ENCODE peak calls at places on chromosome 3, in seven cellular contexts. X, H, O, D, R, Z and B are unnamed samples.

GRCh38 chr3:44965165-44965564 is 10.8 kb downstream of the ZDHHC3 start:
- DNase-seq in X (no peak), H (no peak), O (no peak), D (no peak), R (no peak), Z (no peak), B (no peak)

GRCh38 chr3:30303770-30304169 is 302.6 kb upstream of the TGFBR2 start:
- DNase-seq in X (no peak), H (no peak), O (no peak), D (no peak), R (no peak), Z (no peak), B (no peak)

GRCh38 chr3:25300141-25300540 is 127.9 kb upstream of the RARB start:
- DNase-seq in X (no peak), H (no peak), O (no peak), D (no peak), R (no peak), Z (no peak), B (no peak)

GRCh38 chr3:172046268-172046915 is 7.0 kb downstream of the FNDC3B start:
- DNase-seq in X (no peak), H (no peak), O (no peak), D (no peak), R (no peak), Z (no peak), B (peak; percentile 28)

GRCh38 chr3:29268651-29269050 is 12.2 kb upstream of the RBMS3 start:
- DNase-seq in X (no peak), H (no peak), O (no peak), D (no peak), R (no peak), Z (no peak), B (peak; percentile 17)

GRCh38 chr3:123522666-123523412 is 62.0 kb downstream of the HACD2 start:
- DNase-seq in X (no peak), H (no peak), O (peak; percentile 21), D (no peak), R (no peak), Z (no peak), B (no peak)

GRCh38 chr3:49591615-49592014 is 37.3 kb downstream of the BSN start:
- DNase-seq in X (no peak), H (no peak), O (no peak), D (no peak), R (no peak), Z (no peak), B (no peak)

GRCh38 chr3:157763644-157764043 is 260.4 kb upstream of the VEPH1 start:
- DNase-seq in X (no peak), H (no peak), O (no peak), D (no peak), R (no peak), Z (no peak), B (no peak)

GRCh38 chr3:55526332-55527030 is 39.4 kb upstream of the WNT5A start:
- DNase-seq in X (no peak), H (no peak), O (no peak), D (peak; percentile 52), R (no peak), Z (no peak), B (peak; percentile 70)

GRCh38 chr3:72219752-72220151 is 434.8 kb upstream of the PROK2 start:
- DNase-seq in X (no peak), H (no peak), O (no peak), D (no peak), R (no peak), Z (no peak), B (no peak)

GRCh38 chr3:166446291-166446690 is 609.1 kb upstream of the BCHE start:
- DNase-seq in X (no peak), H (no peak), O (no peak), D (no peak), R (no peak), Z (no peak), B (peak; percentile 67)

GRCh38 chr3:13866406-13866965 is 13.4 kb downstream of the WNT7A start:
- DNase-seq in X (no peak), H (no peak), O (no peak), D (no peak), R (no peak), Z (no peak), B (no peak)

GRCh38 chr3:114213669-114214541 is 23.5 kb downstream of the ZNF80 start:
- DNase-seq in X (peak; percentile 56), H (no peak), O (peak; percentile 26), D (no peak), R (no peak), Z (peak; percentile 35), B (no peak)

GRCh38 chr3:162492446-162493081 is 996.0 kb downstream of the OTOL1 start:
- DNase-seq in X (no peak), H (no peak), O (no peak), D (no peak), R (no peak), Z (no peak), B (peak; percentile 75)

GRCh38 chr3:187963677-187964385 is 190.1 kb upstream of the LPP start:
- DNase-seq in X (no peak), H (no peak), O (no peak), D (no peak), R (no peak), Z (no peak), B (no peak)

GRCh38 chr3:193214445-193214844 is 26.6 kb upstream of the PLAAT1 start:
- DNase-seq in X (no peak), H (no peak), O (no peak), D (no peak), R (no peak), Z (no peak), B (no peak)

GRCh38 chr3:23219117-23219516 is 16.0 kb downstream of the UBE2E2 start:
- DNase-seq in X (no peak), H (no peak), O (peak; percentile 58), D (no peak), R (no peak), Z (no peak), B (peak; percentile 41)

GRCh38 chr3:79729096-79729495 is 38.7 kb downstream of the ROBO1 start:
- DNase-seq in X (no peak), H (no peak), O (no peak), D (peak; percentile 38), R (no peak), Z (peak; percentile 39), B (peak; percentile 51)

GRCh38 chr3:38637906-38638305 is 11.6 kb downstream of the SCN5A start:
- DNase-seq in X (peak; percentile 75), H (no peak), O (no peak), D (no peak), R (no peak), Z (no peak), B (no peak)

GRCh38 chr3:78868570-78868969 is 899.2 kb downstream of the ROBO1 start:
- DNase-seq in X (no peak), H (no peak), O (no peak), D (no peak), R (no peak), Z (no peak), B (no peak)

GRCh38 chr3:93973160-93974126 is at the start of gene PROS1:
- DNase-seq in X (peak; percentile 83), H (peak; percentile 29), O (peak; percentile 56), D (peak; percentile 94), R (peak; percentile 81), Z (peak; percentile 86), B (peak; percentile 68)

GRCh38 chr3:45547202-45547701 is 47.3 kb upstream of the LIMD1 start:
- DNase-seq in X (no peak), H (no peak), O (no peak), D (no peak), R (no peak), Z (no peak), B (peak; percentile 71)

GRCh38 chr3:47108546-47108945 is 55.4 kb downstream of the SETD2 start:
- DNase-seq in X (peak; percentile 85), H (no peak), O (no peak), D (no peak), R (peak; percentile 52), Z (no peak), B (no peak)

GRCh38 chr3:134365766-134366065 is 8.5 kb downstream of the AMOTL2 start:
- DNase-seq in X (no peak), H (no peak), O (no peak), D (no peak), R (no peak), Z (no peak), B (no peak)

GRCh38 chr3:16402451-16402850 is 111.0 kb downstream of the RFTN1 start:
- DNase-seq in X (no peak), H (no peak), O (no peak), D (no peak), R (no peak), Z (no peak), B (peak; percentile 56)

DNA sequence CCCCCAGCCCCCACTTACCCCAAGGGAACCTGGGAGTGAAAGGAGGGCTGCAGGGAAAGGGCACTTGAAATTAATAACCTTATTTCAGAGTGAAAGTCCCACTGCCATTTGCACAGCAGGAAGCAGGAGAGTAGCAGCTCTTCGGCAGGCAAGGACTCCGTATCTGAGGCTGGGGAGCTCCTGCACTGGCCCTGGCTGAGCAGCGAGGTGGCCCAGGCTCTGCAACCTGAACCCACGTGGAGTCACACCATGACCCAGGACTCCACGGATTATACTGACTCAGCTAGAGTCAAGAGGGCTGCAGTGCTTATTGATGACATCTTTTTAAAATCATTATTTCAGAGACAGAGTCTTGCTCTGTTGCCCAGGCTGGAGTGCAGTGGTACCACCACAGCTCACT is 214.5 kb downstream of the XXYLT1 start:
- DNase-seq in X (no peak), H (no peak), O (no peak), D (no peak), R (no peak), Z (no peak), B (no peak)
- H3K27me3 ChIP-seq in X (no peaks in the 10 kb centered on the region), H (peaks cover 5% of the 10 kb centered on the region), O (no peaks in the 10 kb centered on the region), D (no peaks in the 10 kb centered on the region), R (no peaks in the 10 kb centered on the region), Z (no peaks in the 10 kb centered on the region), B (no peaks in the 10 kb centered on the region)

GRCh38 chr3:51994530-51994929 is 1.2 kb downstream of the RPL29 start:
- DNase-seq in X (no peak), H (no peak), O (no peak), D (no peak), R (no peak), Z (no peak), B (no peak)
- TF ChIP-seq CTCF in X (no peak), H (no peak), O (no peak), D (no peak), R (no peak), Z (no peak), B (no peak)

DNA sequence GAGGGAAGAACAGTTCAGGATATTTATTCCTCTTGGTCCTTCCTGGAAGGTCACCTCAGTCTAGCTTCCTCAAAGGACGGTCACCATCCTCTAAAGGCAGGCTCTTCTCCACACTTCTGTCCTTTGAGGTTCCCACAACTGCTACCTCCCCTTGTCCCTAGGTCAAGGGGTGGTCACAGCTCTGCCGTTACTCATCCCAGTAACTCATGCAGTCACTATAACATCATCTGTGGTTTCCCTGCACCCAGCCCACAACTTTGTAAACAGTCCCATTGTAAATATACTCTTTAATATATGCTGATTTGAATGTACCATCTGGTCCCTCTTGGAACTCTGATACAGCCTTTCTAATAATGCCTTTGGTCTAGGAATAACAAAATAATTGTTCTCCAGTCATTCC is 887.4 kb downstream of the FHIT start:
- DNase-seq in X (no peak), H (no peak), O (no peak), D (no peak), R (no peak), Z (no peak), B (peak; percentile 38)
- TF ChIP-seq EZH2phosphoT487 in X (no peak), H (no peak), O (no peak), D (no peak), R (no peak), Z (no peak), B (no peak)

DNA sequence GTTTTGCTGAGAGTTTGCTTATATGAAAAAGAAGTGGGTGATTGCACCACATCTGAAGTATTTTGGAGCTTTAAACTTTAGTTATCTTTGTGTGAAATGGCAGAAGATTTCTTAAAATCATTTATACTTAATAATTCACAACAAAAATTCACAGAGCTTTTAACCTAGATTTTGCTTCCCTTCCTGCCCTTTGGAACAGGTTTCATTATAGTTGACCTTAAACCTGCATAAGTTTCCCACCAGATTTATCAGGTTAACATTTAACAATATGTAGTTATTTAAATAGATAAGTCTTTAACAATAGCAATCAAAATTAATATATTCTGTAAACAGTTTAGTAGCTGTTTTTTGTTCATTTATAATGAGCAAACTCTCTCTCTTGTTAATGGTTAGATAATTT is 30.3 kb downstream of the CADM2 start:
- DNase-seq in X (no peak), H (no peak), O (no peak), D (no peak), R (no peak), Z (no peak), B (no peak)
- H3K27me3 ChIP-seq in X (no peaks in the 10 kb centered on the region), H (no peaks in the 10 kb centered on the region), O (no peaks in the 10 kb centered on the region), D (no peaks in the 10 kb centered on the region), R (no peaks in the 10 kb centered on the region), Z (no peaks in the 10 kb centered on the region), B (no peaks in the 10 kb centered on the region)